ENCODE peak calls at places on chromosome 2, in nine cellular contexts. U, T, I, H, E, C, Y, F and G are unnamed samples.

GRCh38 chr2:224126459-224126858 is 87.4 kb upstream of the SERPINE2 start:
- DNase-seq in E (no peak), T (no peak), I (no peak), F (no peak), H (no peak), Y (peak; percentile 57), U (no peak), C (no peak), G (no peak)

GRCh38 chr2:52145005-52145404 is 1113.1 kb upstream of the NRXN1 start:
- DNase-seq in U (no peak), T (no peak), C (no peak), H (no peak), E (no peak), F (no peak), Y (no peak), I (no peak), G (no peak)

GRCh38 chr2:216519154-216519762 is 20.6 kb downstream of the RPL37A start:
- DNase-seq in H (peak; percentile 83), Y (peak; percentile 76), T (no peak), E (no peak), I (peak; percentile 59), F (peak; percentile 57), U (peak; percentile 78), C (peak; percentile 38), G (peak; percentile 56)

GRCh38 chr2:235224410-235224809 is 269.4 kb upstream of the AGAP1 start:
- DNase-seq in C (no peak), E (no peak), T (no peak), H (no peak), Y (no peak), I (no peak), F (no peak), U (no peak), G (no peak)

GRCh38 chr2:152580722-152581121 is 136.5 kb downstream of the PRPF40A start:
- DNase-seq in F (no peak), E (no peak), I (no peak), Y (no peak), H (peak; percentile 51), U (no peak), T (no peak), C (no peak), G (no peak)

GRCh38 chr2:95158891-95159619 is 593 bp downstream of the ZNF514 start:
- DNase-seq in E (no peak), C (peak; percentile 14), T (no peak), F (no peak), I (no peak), Y (peak; percentile 72), H (peak; percentile 46), U (peak; percentile 44), G (peak; percentile 75)

GRCh38 chr2:228329279-228329678 is 147.8 kb upstream of the SPHKAP start:
- DNase-seq in C (no peak), F (peak; percentile 39), H (no peak), E (no peak), U (no peak), Y (no peak), I (no peak), T (no peak), G (no peak)

GRCh38 chr2:1789610-1790009 is 45.3 kb upstream of the PXDN start:
- DNase-seq in H (no peak), U (no peak), Y (no peak), I (no peak), T (no peak), F (no peak), C (no peak), E (no peak), G (no peak)

GRCh38 chr2:218229851-218230250 is 12.9 kb downstream of the ARPC2 start:
- DNase-seq in T (no peak), F (no peak), I (no peak), U (peak; percentile 70), C (no peak), H (no peak), E (no peak), Y (no peak), G (no peak)

GRCh38 chr2:231917280-231918088 is 8.7 kb downstream of the NPPC start:
- DNase-seq in H (no peak), Y (no peak), F (no peak), E (no peak), I (no peak), C (no peak), U (no peak), T (no peak), G (peak; percentile 20)

GRCh38 chr2:49146412-49146811 is 7.9 kb downstream of the FSHR start:
- DNase-seq in I (no peak), U (no peak), C (no peak), E (no peak), Y (no peak), H (no peak), T (no peak), F (no peak), G (no peak)

GRCh38 chr2:60309326-60309725 is 244.1 kb downstream of the BCL11A start:
- DNase-seq in Y (no peak), I (no peak), C (no peak), T (no peak), U (no peak), E (no peak), F (no peak), H (no peak), G (no peak)

GRCh38 chr2:40879305-40879704 is 427.4 kb upstream of the SLC8A1 start:
- DNase-seq in Y (no peak), C (no peak), E (no peak), I (no peak), U (no peak), T (no peak), F (no peak), H (no peak), G (no peak)

GRCh38 chr2:202831241-202831997 is 40.1 kb downstream of the ICA1L start:
- DNase-seq in F (peak; percentile 2), T (peak; percentile 37), I (no peak), H (peak; percentile 64), C (peak; percentile 39), E (no peak), U (peak; percentile 64), Y (peak; percentile 77), G (peak; percentile 59)

GRCh38 chr2:60867848-60868247 is 13.5 kb upstream of the REL start:
- DNase-seq in H (peak; percentile 38), I (no peak), Y (no peak), C (peak; percentile 35), U (no peak), E (no peak), F (no peak), T (no peak), G (no peak)

GRCh38 chr2:81060971-81061370 is 756.4 kb upstream of the LRRTM1 start:
- DNase-seq in Y (no peak), T (no peak), U (no peak), H (no peak), F (no peak), C (no peak), E (no peak), I (no peak), G (no peak)

GRCh38 chr2:73937103-73937885 is 10.6 kb downstream of the DGUOK start:
- DNase-seq in U (peak; percentile 53), I (no peak), C (no peak), H (no peak), F (no peak), Y (no peak), E (no peak), T (peak; percentile 53), G (no peak)

GRCh38 chr2:238505119-238505891 is 78.6 kb downstream of the ASB1 start:
- DNase-seq in E (no peak), U (peak; percentile 36), T (no peak), C (no peak), I (no peak), H (no peak), Y (no peak), F (no peak), G (peak; percentile 12)

GRCh38 chr2:200471324-200471848 is 38.5 kb downstream of the KCTD18 start:
- DNase-seq in T (no peak), Y (peak; percentile 39), I (no peak), F (no peak), H (peak; percentile 36), U (peak; percentile 23), E (no peak), C (peak; percentile 24), G (peak; percentile 64)

GRCh38 chr2:143284087-143284675 is 155.0 kb downstream of the ARHGAP15 start:
- DNase-seq in Y (peak; percentile 14), U (peak; percentile 48), T (peak; percentile 16), F (no peak), E (no peak), C (peak; percentile 12), I (no peak), H (peak; percentile 52), G (peak; percentile 59)

GRCh38 chr2:221649045-221649444 is 76.9 kb upstream of the EPHA4 start:
- DNase-seq in T (no peak), Y (no peak), I (no peak), F (no peak), H (peak; percentile 3), C (no peak), E (no peak), U (no peak), G (no peak)

GRCh38 chr2:234479465-234479864 is 17.4 kb downstream of the ARL4C start:
- DNase-seq in H (no peak), T (no peak), U (no peak), C (no peak), I (no peak), Y (no peak), F (no peak), E (no peak), G (no peak)

GRCh38 chr2:197433770-197434438 is 924 bp downstream of the SF3B1 start:
- DNase-seq in E (no peak), F (no peak), T (no peak), U (no peak), Y (no peak), C (no peak), H (peak; percentile 13), I (no peak), G (no peak)